ENCODE peak calls at places on chromosomes 5 and 9, in four cellular contexts. K is foreskin fibroblast, O is mammary epithelial cell, I is astrocyte of the spinal cord. H is an unnamed sample.

GRCh38 chr9:2216591-2216990 is 201.4 kb downstream of the SMARCA2 start:
- DNase-seq in K (no peak), O (peak), I (peak), H (no peak)

GRCh38 chr9:91758491-91758981 is 191.5 kb downstream of the ROR2 start:
- DNase-seq in I (peak), K (peak), O (peak), H (no peak)

GRCh38 chr9:125794708-125795107 is 47.5 kb downstream of the PBX3 start:
- DNase-seq in O (no peak), I (no peak), K (no peak), H (no peak)

GRCh38 chr9:136629879-136630661 is 32.6 kb upstream of the EGFL7 start:
- DNase-seq in I (peak), K (peak), O (peak), H (peak)

GRCh38 chr9:20209421-20210340 is 412.6 kb downstream of the MLLT3 start:
- DNase-seq in O (no peak), K (no peak), I (no peak), H (no peak)

GRCh38 chr5:140351609-140352334 is 5.4 kb upstream of the HBEGF start:
- DNase-seq in I (peak), O (peak), K (peak), H (no peak)

GRCh38 chr5:151016700-151017099 is 3.7 kb upstream of the GPX3 start:
- DNase-seq in I (no peak), K (no peak), O (no peak), H (no peak)

GRCh38 chr9:69637801-69638200 is 34.4 kb downstream of the APBA1 start:
- DNase-seq in I (peak), K (peak), O (peak), H (no peak)

GRCh38 chr5:116900793-116901192 is 326.2 kb upstream of the SEMA6A start:
- DNase-seq in K (no peak), O (no peak), I (no peak), H (no peak)

GRCh38 chr5:74631088-74631960 is 9.2 kb downstream of the ENC1 start:
- DNase-seq in I (peak), K (peak), O (no peak), H (no peak)

GRCh38 chr9:126501383-126502331 is 112.1 kb upstream of the LMX1B start:
- DNase-seq in K (no peak), I (no peak), O (no peak), H (no peak)

GRCh38 chr5:4078544-4078943 is 482.9 kb downstream of the IRX1 start:
- DNase-seq in K (no peak), O (no peak), I (no peak), H (no peak)

GRCh38 chr9:26755476-26755875 is 137.1 kb downstream of the CAAP1 start:
- DNase-seq in I (no peak), K (no peak), O (no peak), H (no peak)

GRCh38 chr5:80926979-80927656 is 33.0 kb upstream of the RASGRF2 start:
- DNase-seq in I (no peak), K (no peak), O (no peak), H (no peak)

GRCh38 chr5:158086856-158087255 is 227.9 kb upstream of the CLINT1 start:
- DNase-seq in O (no peak), K (no peak), I (no peak), H (no peak)

GRCh38 chr5:14204785-14205321 is 61.7 kb downstream of the TRIO start:
- DNase-seq in K (peak), O (peak), I (peak), H (no peak)

GRCh38 chr9:18359335-18359734 is 114.6 kb upstream of the ADAMTSL1 start:
- DNase-seq in I (peak), O (peak), K (peak), H (no peak)

GRCh38 chr9:119868694-119869093 is 499.5 kb upstream of the BRINP1 start:
- DNase-seq in O (no peak), K (no peak), I (no peak), H (no peak)

GRCh38 chr5:122844916-122845252 is 529 bp upstream of the SNX24 start:
- DNase-seq in K (no peak), I (no peak), O (no peak), H (peak)

GRCh38 chr5:12204761-12205160 is 300.5 kb upstream of the CTNND2 start:
- DNase-seq in K (no peak), O (no peak), I (peak), H (no peak)

GRCh38 chr5:74035521-74035937 is 409.5 kb downstream of the ARHGEF28 start:
- DNase-seq in K (peak), I (peak), O (peak), H (no peak)

GRCh38 chr5:172939045-172939444 is 20.2 kb upstream of the RPL26L1 start:
- DNase-seq in O (no peak), K (peak), I (no peak), H (no peak)

GRCh38 chr5:89028579-89029272 is 145.7 kb upstream of the MEF2C start:
- DNase-seq in K (peak), O (peak), I (peak), H (no peak)

GRCh38 chr9:136438909-136439549 is 616 bp downstream of the INPP5E start:
- DNase-seq in I (peak), O (peak), K (peak), H (peak)

GRCh38 chr5:176771102-176771845 is 39.1 kb upstream of the UNC5A start:
- DNase-seq in O (no peak), I (no peak), K (no peak), H (no peak)

GRCh38 chr9:95316274-95316673 is 1.2 kb downstream of the FANCC start:
- DNase-seq in K (no peak), I (no peak), O (no peak), H (no peak)

GRCh38 chr9:14813336-14814020 is 90.9 kb upstream of the CER1 start:
- DNase-seq in K (peak), O (no peak), I (peak), H (no peak)

DNA sequence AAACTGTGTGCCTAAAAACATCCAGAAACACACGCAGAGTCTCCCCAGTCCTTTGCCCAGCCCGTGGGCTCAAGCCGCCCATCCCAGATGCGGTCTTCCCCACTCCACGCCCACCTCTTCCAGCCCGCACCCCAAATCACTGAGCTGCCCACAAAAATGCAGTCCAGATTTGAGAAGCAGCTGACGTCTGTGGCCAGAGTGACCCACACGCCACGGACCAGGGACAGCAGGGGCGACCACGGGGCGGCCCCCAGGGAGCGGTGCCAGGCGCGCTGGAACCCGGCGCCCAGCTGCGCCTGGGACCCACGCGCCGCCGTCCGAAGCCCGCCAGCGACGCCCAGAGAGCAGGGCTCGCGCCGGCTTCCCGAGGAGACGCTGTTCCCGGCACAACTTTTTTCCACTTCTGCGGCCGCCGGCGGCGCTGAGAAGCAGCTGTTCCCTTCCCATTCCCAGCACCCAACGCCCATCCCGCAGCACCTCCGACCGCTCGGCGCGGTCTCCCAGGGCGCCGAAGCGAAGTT is 674 bp downstream of the LHFPL2 start:
- DNase-seq in K (peak), I (peak), O (peak), H (no peak)
- TF ChIP-seq CTCF in K (no peak), I (no peak), O (no peak), H (no peak)

GRCh38 chr9:37669232-37669631 is 18.5 kb downstream of the FRMPD1 start:
- DNase-seq in O (peak), I (no peak), K (no peak), H (no peak)

GRCh38 chr9:37663926-37664325 is 13.2 kb downstream of the FRMPD1 start:
- DNase-seq in K (no peak), O (no peak), I (no peak), H (no peak)

DNA sequence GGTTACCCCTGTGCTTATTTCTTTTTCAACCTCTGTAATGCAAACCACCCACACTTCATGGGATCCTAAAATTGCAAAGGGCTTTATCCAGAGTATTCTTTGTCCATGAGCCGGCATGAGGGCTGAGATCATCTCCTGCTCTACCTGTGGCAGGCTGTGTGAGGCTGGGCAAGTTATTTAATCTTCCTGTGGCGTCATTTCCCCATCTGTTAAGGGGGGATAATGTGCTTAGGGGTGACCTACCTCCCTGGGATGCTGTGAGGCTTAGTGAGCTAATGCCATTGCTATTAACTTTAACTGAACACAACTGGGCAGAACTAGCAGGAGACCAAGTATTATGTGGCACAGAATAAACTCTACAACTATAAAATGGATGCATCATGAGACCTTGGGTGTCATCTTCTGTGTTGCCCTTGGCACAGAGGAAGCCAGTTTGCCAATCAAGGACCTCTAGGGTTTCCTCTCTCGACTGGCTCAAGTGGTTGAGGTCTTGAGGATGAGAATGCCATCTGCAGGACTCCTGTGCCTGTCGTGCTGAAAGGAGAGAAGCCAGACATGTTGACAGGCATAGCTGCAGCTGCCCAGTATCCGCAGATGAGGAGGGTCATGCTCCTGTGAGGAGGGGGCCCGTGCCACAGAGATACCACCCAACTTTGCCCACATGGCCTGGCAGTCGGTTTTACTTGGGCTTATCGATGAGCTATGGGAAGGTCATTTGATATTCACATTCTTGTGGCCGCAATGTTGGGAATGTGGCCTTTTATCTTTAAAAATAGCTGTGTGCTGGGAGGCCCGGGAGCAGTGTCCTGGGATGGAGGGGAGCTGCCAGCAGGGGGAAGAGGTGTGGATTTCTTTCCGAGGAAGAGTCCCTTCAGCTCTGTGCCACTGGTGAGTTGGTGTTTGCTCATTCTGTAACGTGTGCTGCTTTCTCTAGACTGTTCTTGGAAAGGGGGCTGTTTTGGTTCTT is 17.2 kb downstream of the FRMPD1 start:
- DNase-seq in K (no peak), I (no peak), O (no peak), H (no peak)
- TF ChIP-seq CTCF in K (no peak), I (no peak), O (no peak), H (no peak)

DNA sequence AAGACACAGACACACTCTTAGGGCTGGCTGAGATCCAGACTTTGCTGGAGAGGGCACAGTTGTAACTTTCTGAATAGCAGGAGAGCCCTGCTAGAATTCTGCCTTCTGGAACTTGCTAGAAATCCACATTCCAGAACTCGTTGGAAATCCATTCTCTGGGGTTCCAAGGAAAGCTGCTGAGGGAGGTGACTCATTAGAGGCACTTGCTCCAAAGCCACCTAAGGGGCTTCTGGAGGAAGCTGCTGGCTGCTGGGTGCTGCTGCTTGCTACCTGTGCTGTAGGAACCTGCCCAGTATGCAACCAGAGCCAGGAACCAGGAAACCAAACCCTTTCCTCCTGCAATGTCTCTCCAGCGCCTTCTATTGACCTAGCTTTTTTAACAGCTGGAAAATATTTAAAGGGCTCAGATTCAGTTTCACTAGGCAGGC is 4.1 kb upstream of the TLE4 start:
- DNase-seq in O (no peak), I (no peak), K (no peak), H (no peak)
- TF ChIP-seq CTCF in O (peak), I (no peak), K (no peak), H (no peak)

GRCh38 chr9:33785914-33786313 is 9.4 kb upstream of the PRSS3 start:
- DNase-seq in K (peak), O (no peak), I (no peak), H (no peak)
- TF ChIP-seq CTCF in K (peak), O (no peak), I (peak), H (no peak)

GRCh38 chr9:114177423-114178064 is 22.2 kb downstream of the COL27A1 start:
- DNase-seq in K (peak), O (peak), I (peak), H (no peak)

GRCh38 chr9:114178756-114179450 is 23.6 kb downstream of the COL27A1 start:
- DNase-seq in K (no peak), I (no peak), O (no peak), H (no peak)

GRCh38 chr9:114178076-114178475 is 22.7 kb downstream of the COL27A1 start:
- DNase-seq in O (no peak), K (no peak), I (no peak), H (no peak)

GRCh38 chr9:114180701-114181582 is 25.6 kb downstream of the COL27A1 start:
- DNase-seq in I (peak), O (no peak), K (peak), H (no peak)

DNA sequence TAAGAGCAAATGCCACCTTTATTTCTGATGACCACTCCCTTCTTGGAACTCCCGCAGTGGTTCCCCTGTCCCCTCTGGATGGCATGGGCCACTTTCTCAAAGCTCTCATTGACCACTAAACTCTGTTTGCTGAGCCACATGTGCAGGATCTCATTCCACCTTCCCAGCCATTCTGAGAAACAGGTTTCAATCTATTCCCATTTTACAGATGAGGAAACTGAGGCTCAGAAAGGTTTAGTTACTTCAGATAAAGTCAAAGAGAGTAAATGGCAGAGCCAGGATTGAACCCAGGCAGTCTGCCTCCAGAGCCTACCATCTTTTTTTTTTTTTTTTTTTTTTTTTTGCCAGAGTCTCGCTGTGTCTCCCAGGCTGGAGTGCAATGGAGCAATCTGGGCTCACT is 24.2 kb downstream of the COL27A1 start:
- DNase-seq in I (no peak), O (no peak), K (no peak), H (no peak)
- TF ChIP-seq CTCF in I (no peak), O (no peak), K (no peak), H (no peak)

DNA sequence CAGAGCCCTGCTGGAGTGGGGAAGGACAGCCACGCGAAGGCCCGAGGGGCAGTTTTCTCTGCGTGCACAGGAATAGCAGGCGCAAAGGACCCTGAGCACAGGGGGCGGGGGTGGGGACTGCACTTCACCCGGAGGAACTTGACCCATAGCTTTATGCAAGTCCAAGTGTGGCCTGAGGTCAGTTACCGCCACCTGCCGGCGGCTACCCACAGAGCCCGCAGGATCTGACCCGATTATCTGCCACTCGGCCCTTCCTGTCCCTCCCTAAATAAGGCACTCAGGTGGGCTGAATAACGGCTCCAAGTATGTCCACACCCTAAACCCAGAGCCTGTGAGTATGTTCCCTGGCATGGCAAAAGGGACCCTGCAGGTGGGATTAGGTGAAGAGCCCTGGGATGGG is 65.4 kb upstream of the FCN1 start:
- DNase-seq in O (no peak), I (no peak), K (no peak), H (no peak)
- TF ChIP-seq CTCF in O (no peak), I (peak), K (no peak), H (no peak)

GRCh38 chr5:132506094-132506692 is 15.6 kb upstream of the IRF1 start:
- DNase-seq in I (peak), O (peak), K (peak), H (no peak)
- TF ChIP-seq CTCF in I (peak), O (peak), K (peak), H (no peak)